ENCODE peak calls at places on chromosome 22, in eight cellular contexts. One of them, this sample, is unnamed.
A peak's percentile ranks its signal among the peaks of the same experiment; 100 is the strongest.

GRCh38 chr22:31737932-31738331 is 12.0 kb downstream of the PRR14L start:
- DNase-seq in NCI-H2029 treated with DMSO at 0.1 percent for 48 hours: no peak
- DNase-seq in activated naive CD4-positive, alpha-beta T cell treated with anti-CD3 and anti-CD28 coated beads, Interleukin-2, amount 50 U/mL, for 16 hours: no peak
- DNase-seq in lung: no peak
- DNase-seq in effector memory CD4-positive, alpha-beta T cell: no peak
- DNase-seq in activated naive CD8-positive, alpha-beta T cell treated with anti-CD3 and anti-CD28 coated beads, Interleukin-2, amount 50 U/mL, for 24 hours: no peak
- DNase-seq in stimulated activated CD4-positive, alpha-beta T cell treated with anti-CD3 and anti-CD28 coated beads, Interleukin-2, amount 100 ng/mL, for 48 hours: no peak
- DNase-seq in stimulated activated CD8-positive, alpha-beta memory T cell treated with anti-CD3 and anti-CD28 coated beads, Interleukin-15, amount 100 ng/mL, for 24 hours: no peak
- DNase-seq in this sample: no peak

GRCh38 chr22:17400305-17400704 is 31.0 kb downstream of the CECR2 start:
- DNase-seq in effector memory CD4-positive, alpha-beta T cell: no peak
- DNase-seq in activated naive CD8-positive, alpha-beta T cell treated with anti-CD3 and anti-CD28 coated beads, Interleukin-2, amount 50 U/mL, for 24 hours: no peak
- DNase-seq in activated naive CD4-positive, alpha-beta T cell treated with anti-CD3 and anti-CD28 coated beads, Interleukin-2, amount 50 U/mL, for 16 hours: no peak
- DNase-seq in stimulated activated CD8-positive, alpha-beta memory T cell treated with anti-CD3 and anti-CD28 coated beads, Interleukin-15, amount 100 ng/mL, for 24 hours: no peak
- DNase-seq in lung: no peak
- DNase-seq in stimulated activated CD4-positive, alpha-beta T cell treated with anti-CD3 and anti-CD28 coated beads, Interleukin-2, amount 100 ng/mL, for 48 hours: no peak
- DNase-seq in NCI-H2029 treated with DMSO at 0.1 percent for 48 hours: peak; percentile 30
- DNase-seq in this sample: no peak

GRCh38 chr22:26321469-26321913 is 107.6 kb upstream of the ASPHD2 start:
- DNase-seq in NCI-H2029 treated with DMSO at 0.1 percent for 48 hours: no peak
- DNase-seq in stimulated activated CD4-positive, alpha-beta T cell treated with anti-CD3 and anti-CD28 coated beads, Interleukin-2, amount 100 ng/mL, for 48 hours: no peak
- DNase-seq in effector memory CD4-positive, alpha-beta T cell: no peak
- DNase-seq in stimulated activated CD8-positive, alpha-beta memory T cell treated with anti-CD3 and anti-CD28 coated beads, Interleukin-15, amount 100 ng/mL, for 24 hours: no peak
- DNase-seq in activated naive CD8-positive, alpha-beta T cell treated with anti-CD3 and anti-CD28 coated beads, Interleukin-2, amount 50 U/mL, for 24 hours: no peak
- DNase-seq in activated naive CD4-positive, alpha-beta T cell treated with anti-CD3 and anti-CD28 coated beads, Interleukin-2, amount 50 U/mL, for 16 hours: no peak
- DNase-seq in lung: no peak
- DNase-seq in this sample: no peak

GRCh38 chr22:44783581-44783980 is 31.2 kb downstream of the ARHGAP8 start:
- DNase-seq in activated naive CD8-positive, alpha-beta T cell treated with anti-CD3 and anti-CD28 coated beads, Interleukin-2, amount 50 U/mL, for 24 hours: no peak
- DNase-seq in NCI-H2029 treated with DMSO at 0.1 percent for 48 hours: no peak
- DNase-seq in stimulated activated CD4-positive, alpha-beta T cell treated with anti-CD3 and anti-CD28 coated beads, Interleukin-2, amount 100 ng/mL, for 48 hours: no peak
- DNase-seq in activated naive CD4-positive, alpha-beta T cell treated with anti-CD3 and anti-CD28 coated beads, Interleukin-2, amount 50 U/mL, for 16 hours: no peak
- DNase-seq in effector memory CD4-positive, alpha-beta T cell: no peak
- DNase-seq in stimulated activated CD8-positive, alpha-beta memory T cell treated with anti-CD3 and anti-CD28 coated beads, Interleukin-15, amount 100 ng/mL, for 24 hours: no peak
- DNase-seq in lung: no peak
- DNase-seq in this sample: no peak

GRCh38 chr22:27752771-27753170 is 48.8 kb downstream of the MN1 start:
- DNase-seq in effector memory CD4-positive, alpha-beta T cell: no peak
- DNase-seq in lung: no peak
- DNase-seq in stimulated activated CD4-positive, alpha-beta T cell treated with anti-CD3 and anti-CD28 coated beads, Interleukin-2, amount 100 ng/mL, for 48 hours: no peak
- DNase-seq in NCI-H2029 treated with DMSO at 0.1 percent for 48 hours: no peak
- DNase-seq in activated naive CD8-positive, alpha-beta T cell treated with anti-CD3 and anti-CD28 coated beads, Interleukin-2, amount 50 U/mL, for 24 hours: no peak
- DNase-seq in activated naive CD4-positive, alpha-beta T cell treated with anti-CD3 and anti-CD28 coated beads, Interleukin-2, amount 50 U/mL, for 16 hours: no peak
- DNase-seq in stimulated activated CD8-positive, alpha-beta memory T cell treated with anti-CD3 and anti-CD28 coated beads, Interleukin-15, amount 100 ng/mL, for 24 hours: no peak
- DNase-seq in this sample: no peak

GRCh38 chr22:47918276-47918928 is 1156.0 kb downstream of the TBC1D22A start:
- DNase-seq in activated naive CD8-positive, alpha-beta T cell treated with anti-CD3 and anti-CD28 coated beads, Interleukin-2, amount 50 U/mL, for 24 hours: peak; percentile 20
- DNase-seq in stimulated activated CD8-positive, alpha-beta memory T cell treated with anti-CD3 and anti-CD28 coated beads, Interleukin-15, amount 100 ng/mL, for 24 hours: no peak
- DNase-seq in NCI-H2029 treated with DMSO at 0.1 percent for 48 hours: no peak
- DNase-seq in stimulated activated CD4-positive, alpha-beta T cell treated with anti-CD3 and anti-CD28 coated beads, Interleukin-2, amount 100 ng/mL, for 48 hours: peak; percentile 26
- DNase-seq in activated naive CD4-positive, alpha-beta T cell treated with anti-CD3 and anti-CD28 coated beads, Interleukin-2, amount 50 U/mL, for 16 hours: no peak
- DNase-seq in effector memory CD4-positive, alpha-beta T cell: no peak
- DNase-seq in lung: no peak
- DNase-seq in this sample: peak; percentile 31

GRCh38 chr22:36177160-36177559 is 16.6 kb upstream of the APOL3 start:
- DNase-seq in stimulated activated CD4-positive, alpha-beta T cell treated with anti-CD3 and anti-CD28 coated beads, Interleukin-2, amount 100 ng/mL, for 48 hours: no peak
- DNase-seq in stimulated activated CD8-positive, alpha-beta memory T cell treated with anti-CD3 and anti-CD28 coated beads, Interleukin-15, amount 100 ng/mL, for 24 hours: no peak
- DNase-seq in NCI-H2029 treated with DMSO at 0.1 percent for 48 hours: no peak
- DNase-seq in lung: no peak
- DNase-seq in activated naive CD8-positive, alpha-beta T cell treated with anti-CD3 and anti-CD28 coated beads, Interleukin-2, amount 50 U/mL, for 24 hours: no peak
- DNase-seq in effector memory CD4-positive, alpha-beta T cell: no peak
- DNase-seq in activated naive CD4-positive, alpha-beta T cell treated with anti-CD3 and anti-CD28 coated beads, Interleukin-2, amount 50 U/mL, for 16 hours: no peak
- DNase-seq in this sample: no peak

GRCh38 chr22:19819209-19819910 is 35.3 kb downstream of the GNB1L start:
- DNase-seq in lung: no peak
- DNase-seq in stimulated activated CD4-positive, alpha-beta T cell treated with anti-CD3 and anti-CD28 coated beads, Interleukin-2, amount 100 ng/mL, for 48 hours: no peak
- DNase-seq in stimulated activated CD8-positive, alpha-beta memory T cell treated with anti-CD3 and anti-CD28 coated beads, Interleukin-15, amount 100 ng/mL, for 24 hours: no peak
- DNase-seq in effector memory CD4-positive, alpha-beta T cell: no peak
- DNase-seq in NCI-H2029 treated with DMSO at 0.1 percent for 48 hours: no peak
- DNase-seq in activated naive CD4-positive, alpha-beta T cell treated with anti-CD3 and anti-CD28 coated beads, Interleukin-2, amount 50 U/mL, for 16 hours: no peak
- DNase-seq in activated naive CD8-positive, alpha-beta T cell treated with anti-CD3 and anti-CD28 coated beads, Interleukin-2, amount 50 U/mL, for 24 hours: no peak
- DNase-seq in this sample: no peak

GRCh38 chr22:42885446-42885845 is 28.4 kb upstream of the ARFGAP3 start:
- DNase-seq in stimulated activated CD8-positive, alpha-beta memory T cell treated with anti-CD3 and anti-CD28 coated beads, Interleukin-15, amount 100 ng/mL, for 24 hours: no peak
- DNase-seq in lung: no peak
- DNase-seq in effector memory CD4-positive, alpha-beta T cell: no peak
- DNase-seq in stimulated activated CD4-positive, alpha-beta T cell treated with anti-CD3 and anti-CD28 coated beads, Interleukin-2, amount 100 ng/mL, for 48 hours: no peak
- DNase-seq in NCI-H2029 treated with DMSO at 0.1 percent for 48 hours: no peak
- DNase-seq in activated naive CD4-positive, alpha-beta T cell treated with anti-CD3 and anti-CD28 coated beads, Interleukin-2, amount 50 U/mL, for 16 hours: no peak
- DNase-seq in activated naive CD8-positive, alpha-beta T cell treated with anti-CD3 and anti-CD28 coated beads, Interleukin-2, amount 50 U/mL, for 24 hours: no peak
- DNase-seq in this sample: no peak

GRCh38 chr22:47188337-47189055 is 426.0 kb downstream of the TBC1D22A start:
- DNase-seq in effector memory CD4-positive, alpha-beta T cell: no peak
- DNase-seq in activated naive CD8-positive, alpha-beta T cell treated with anti-CD3 and anti-CD28 coated beads, Interleukin-2, amount 50 U/mL, for 24 hours: no peak
- DNase-seq in stimulated activated CD8-positive, alpha-beta memory T cell treated with anti-CD3 and anti-CD28 coated beads, Interleukin-15, amount 100 ng/mL, for 24 hours: no peak
- DNase-seq in activated naive CD4-positive, alpha-beta T cell treated with anti-CD3 and anti-CD28 coated beads, Interleukin-2, amount 50 U/mL, for 16 hours: peak; percentile 7
- DNase-seq in stimulated activated CD4-positive, alpha-beta T cell treated with anti-CD3 and anti-CD28 coated beads, Interleukin-2, amount 100 ng/mL, for 48 hours: no peak
- DNase-seq in NCI-H2029 treated with DMSO at 0.1 percent for 48 hours: no peak
- DNase-seq in lung: no peak
- DNase-seq in this sample: no peak

GRCh38 chr22:35552186-35552842 is 11.7 kb downstream of the RASD2 start:
- DNase-seq in activated naive CD8-positive, alpha-beta T cell treated with anti-CD3 and anti-CD28 coated beads, Interleukin-2, amount 50 U/mL, for 24 hours: peak; percentile 79
- DNase-seq in stimulated activated CD4-positive, alpha-beta T cell treated with anti-CD3 and anti-CD28 coated beads, Interleukin-2, amount 100 ng/mL, for 48 hours: peak; percentile 84
- DNase-seq in lung: no peak
- DNase-seq in activated naive CD4-positive, alpha-beta T cell treated with anti-CD3 and anti-CD28 coated beads, Interleukin-2, amount 50 U/mL, for 16 hours: peak; percentile 80
- DNase-seq in NCI-H2029 treated with DMSO at 0.1 percent for 48 hours: peak; percentile 30
- DNase-seq in effector memory CD4-positive, alpha-beta T cell: peak; percentile 71
- DNase-seq in stimulated activated CD8-positive, alpha-beta memory T cell treated with anti-CD3 and anti-CD28 coated beads, Interleukin-15, amount 100 ng/mL, for 24 hours: peak; percentile 60
- DNase-seq in this sample: peak; percentile 82

GRCh38 chr22:17171313-17172171 is 12.5 kb upstream of the HDHD5 start:
- DNase-seq in activated naive CD8-positive, alpha-beta T cell treated with anti-CD3 and anti-CD28 coated beads, Interleukin-2, amount 50 U/mL, for 24 hours: peak; percentile 93
- DNase-seq in NCI-H2029 treated with DMSO at 0.1 percent for 48 hours: peak; percentile 60
- DNase-seq in lung: peak; percentile 94
- DNase-seq in stimulated activated CD8-positive, alpha-beta memory T cell treated with anti-CD3 and anti-CD28 coated beads, Interleukin-15, amount 100 ng/mL, for 24 hours: peak; percentile 70
- DNase-seq in effector memory CD4-positive, alpha-beta T cell: peak; percentile 48
- DNase-seq in stimulated activated CD4-positive, alpha-beta T cell treated with anti-CD3 and anti-CD28 coated beads, Interleukin-2, amount 100 ng/mL, for 48 hours: peak; percentile 89
- DNase-seq in activated naive CD4-positive, alpha-beta T cell treated with anti-CD3 and anti-CD28 coated beads, Interleukin-2, amount 50 U/mL, for 16 hours: peak; percentile 78
- DNase-seq in this sample: peak; percentile 81

GRCh38 chr22:49368221-49368975 is 459.3 kb downstream of the BRD1 start:
- DNase-seq in stimulated activated CD4-positive, alpha-beta T cell treated with anti-CD3 and anti-CD28 coated beads, Interleukin-2, amount 100 ng/mL, for 48 hours: no peak
- DNase-seq in NCI-H2029 treated with DMSO at 0.1 percent for 48 hours: no peak
- DNase-seq in activated naive CD4-positive, alpha-beta T cell treated with anti-CD3 and anti-CD28 coated beads, Interleukin-2, amount 50 U/mL, for 16 hours: no peak
- DNase-seq in stimulated activated CD8-positive, alpha-beta memory T cell treated with anti-CD3 and anti-CD28 coated beads, Interleukin-15, amount 100 ng/mL, for 24 hours: no peak
- DNase-seq in lung: peak; percentile 20
- DNase-seq in activated naive CD8-positive, alpha-beta T cell treated with anti-CD3 and anti-CD28 coated beads, Interleukin-2, amount 50 U/mL, for 24 hours: no peak
- DNase-seq in effector memory CD4-positive, alpha-beta T cell: no peak
- DNase-seq in this sample: no peak

GRCh38 chr22:42717197-42717967 is 3.3 kb downstream of the A4GALT start:
- DNase-seq in stimulated activated CD4-positive, alpha-beta T cell treated with anti-CD3 and anti-CD28 coated beads, Interleukin-2, amount 100 ng/mL, for 48 hours: no peak
- DNase-seq in effector memory CD4-positive, alpha-beta T cell: no peak
- DNase-seq in lung: no peak
- DNase-seq in stimulated activated CD8-positive, alpha-beta memory T cell treated with anti-CD3 and anti-CD28 coated beads, Interleukin-15, amount 100 ng/mL, for 24 hours: no peak
- DNase-seq in activated naive CD4-positive, alpha-beta T cell treated with anti-CD3 and anti-CD28 coated beads, Interleukin-2, amount 50 U/mL, for 16 hours: no peak
- DNase-seq in NCI-H2029 treated with DMSO at 0.1 percent for 48 hours: no peak
- DNase-seq in activated naive CD8-positive, alpha-beta T cell treated with anti-CD3 and anti-CD28 coated beads, Interleukin-2, amount 50 U/mL, for 24 hours: no peak
- DNase-seq in this sample: no peak

GRCh38 chr22:21634081-21634480 is 1.5 kb downstream of the CCDC116 start:
- DNase-seq in stimulated activated CD8-positive, alpha-beta memory T cell treated with anti-CD3 and anti-CD28 coated beads, Interleukin-15, amount 100 ng/mL, for 24 hours: no peak
- DNase-seq in lung: no peak
- DNase-seq in NCI-H2029 treated with DMSO at 0.1 percent for 48 hours: no peak
- DNase-seq in stimulated activated CD4-positive, alpha-beta T cell treated with anti-CD3 and anti-CD28 coated beads, Interleukin-2, amount 100 ng/mL, for 48 hours: no peak
- DNase-seq in activated naive CD8-positive, alpha-beta T cell treated with anti-CD3 and anti-CD28 coated beads, Interleukin-2, amount 50 U/mL, for 24 hours: no peak
- DNase-seq in activated naive CD4-positive, alpha-beta T cell treated with anti-CD3 and anti-CD28 coated beads, Interleukin-2, amount 50 U/mL, for 16 hours: no peak
- DNase-seq in effector memory CD4-positive, alpha-beta T cell: no peak
- DNase-seq in this sample: no peak

This sample was measured in activated T-cell treated with anti-CD3 and anti-CD28 coated beads, Interleukin-2, amount 50 U/mL, for 1 hour.